ENCODE peak calls at places on chromosomes 4 and X, in five cellular contexts. O is GM23248, Y is HCT116, R is hepatocyte, P is PC-3. M is an unnamed sample.

GRCh38 chr4:10733486-10733885 is 48.9 kb upstream of the CLNK start:
- DNase-seq in O (no peak), Y (no peak), R (no peak), P (no peak), M (no peak)

GRCh38 chr4:149910604-149911367 is 95.1 kb upstream of the IQCM start:
- DNase-seq in O (no peak), Y (no peak), R (no peak), P (no peak), M (no peak)

GRCh38 chr4:187069398-187069797 is 345.7 kb upstream of the FAT1 start:
- DNase-seq in O (no peak), Y (no peak), R (no peak), P (no peak), M (no peak)

GRCh38 chrX:20382518-20383291 is 116.0 kb upstream of the RPS6KA3 start:
- DNase-seq in O (peak; percentile 41), Y (no peak), R (peak; percentile 27), P (peak; percentile 60), M (no peak)

GRCh38 chrX:107673933-107674479 is 45.7 kb downstream of the PRPS1 start:
- DNase-seq in O (peak; percentile 59), Y (no peak), R (peak; percentile 88), P (no peak), M (peak; percentile 84)

GRCh38 chr4:15400911-15401671 is 26.7 kb upstream of the C1QTNF7 start:
- DNase-seq in O (peak; percentile 90), Y (no peak), R (peak; percentile 13), P (peak; percentile 41), M (no peak)

GRCh38 chr4:23768541-23768940 is 121.3 kb downstream of the PPARGC1A start:
- DNase-seq in O (no peak), Y (no peak), R (no peak), P (no peak), M (no peak)

GRCh38 chr4:81032805-81033684 is 2.5 kb downstream of the BMP3 start:
- DNase-seq in O (no peak), Y (no peak), R (no peak), P (peak; percentile 77), M (peak; percentile 79)

GRCh38 chrX:54482839-54483593 is 13.0 kb downstream of the FGD1 start:
- DNase-seq in O (peak; percentile 55), Y (no peak), R (peak; percentile 23), P (no peak), M (no peak)

GRCh38 chrX:74133156-74133796 is 170.7 kb upstream of the ZCCHC13 start:
- DNase-seq in O (peak; percentile 73), Y (peak; percentile 10), R (peak; percentile 86), P (peak; percentile 76), M (peak; percentile 62)

GRCh38 chrX:70979136-70979762 is 48.4 kb upstream of the SLC7A3 start:
- DNase-seq in O (peak; percentile 66), Y (no peak), R (peak; percentile 51), P (peak; percentile 41), M (no peak)

GRCh38 chr4:161132715-161133425 is 1030.9 kb downstream of the FSTL5 start:
- DNase-seq in O (no peak), Y (no peak), R (no peak), P (no peak), M (no peak)

GRCh38 chr4:161134795-161135194 is 1029.0 kb downstream of the FSTL5 start:
- DNase-seq in O (no peak), Y (no peak), R (no peak), P (no peak), M (no peak)

GRCh38 chr4:161133877-161134276 is 1029.9 kb downstream of the FSTL5 start:
- DNase-seq in O (no peak), Y (no peak), R (no peak), P (no peak), M (no peak)
- H3K9me2 ChIP-seq in O (no peaks in the 10 kb centered on the region), Y (no peaks in the 10 kb centered on the region), R (no peaks in the 10 kb centered on the region), P (no peaks in the 10 kb centered on the region), M (no peaks in the 10 kb centered on the region)

GRCh38 chr4:77367638-77368037 is 210.6 kb downstream of the CCNG2 start:
- DNase-seq in O (no peak), Y (no peak), R (no peak), P (no peak), M (peak; percentile 30)
- H3K9me2 ChIP-seq in O (no peaks in the 10 kb centered on the region), Y (no peaks in the 10 kb centered on the region), R (no peaks in the 10 kb centered on the region), P (no peaks in the 10 kb centered on the region), M (no peaks in the 10 kb centered on the region)

GRCh38 chr4:183760326-183760725 is 101.2 kb downstream of the TRAPPC11 start:
- DNase-seq in O (no peak), Y (no peak), R (peak; percentile 36), P (peak; percentile 74), M (no peak)

GRCh38 chr4:183766140-183766539 is 107.0 kb downstream of the TRAPPC11 start:
- DNase-seq in O (no peak), Y (no peak), R (no peak), P (no peak), M (no peak)

GRCh38 chr4:183763990-183764754 is 105.1 kb downstream of the TRAPPC11 start:
- DNase-seq in O (no peak), Y (no peak), R (no peak), P (no peak), M (no peak)

GRCh38 chr4:183770900-183771299 is 111.8 kb downstream of the TRAPPC11 start:
- DNase-seq in O (no peak), Y (no peak), R (no peak), P (no peak), M (no peak)

DNA sequence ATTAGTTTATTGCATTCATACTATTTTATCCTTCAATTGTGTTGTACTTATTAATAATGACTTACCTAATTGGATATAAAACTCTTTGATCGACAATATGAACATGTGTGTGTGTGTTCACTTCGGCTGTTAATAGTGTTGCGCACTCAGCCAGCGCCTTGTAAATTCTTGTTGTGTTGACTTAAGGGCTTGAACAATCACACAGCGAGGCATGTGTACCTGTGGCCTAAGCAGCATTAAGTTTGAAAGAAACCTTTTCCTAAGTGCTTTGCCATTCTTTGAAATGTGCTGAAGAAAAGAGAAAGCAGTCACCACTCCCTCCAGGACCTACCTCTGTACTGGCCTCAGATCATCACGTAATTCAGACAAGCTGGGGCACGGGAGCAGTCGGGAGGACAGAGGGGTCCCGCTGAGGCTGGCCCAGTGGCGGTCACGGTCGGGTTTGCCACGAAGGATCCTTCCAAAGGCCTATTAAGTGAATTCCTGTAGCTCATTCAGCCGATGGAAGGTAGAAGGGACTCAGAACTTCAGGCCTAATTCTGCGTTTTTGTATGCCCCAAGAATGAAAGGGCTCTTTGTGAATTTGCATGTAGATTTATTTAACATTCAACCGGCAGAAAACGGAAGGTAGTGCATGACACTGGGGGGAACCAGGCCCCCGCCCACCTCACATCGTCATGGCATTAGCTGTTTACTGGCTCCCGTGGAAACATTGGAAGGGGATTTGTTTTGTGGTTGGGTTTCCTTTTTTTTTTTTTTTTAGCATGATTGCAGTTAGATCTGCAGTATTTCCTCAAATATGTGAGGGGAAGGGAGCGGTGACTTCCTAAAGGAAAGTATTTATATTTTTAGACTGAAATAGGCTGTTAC is 106.3 kb downstream of the TRAPPC11 start:
- DNase-seq in O (no peak), Y (no peak), R (peak; percentile 38), P (no peak), M (no peak)
- H3K9me2 ChIP-seq in O (no peaks in the 10 kb centered on the region), Y (no peaks in the 10 kb centered on the region), R (no peaks in the 10 kb centered on the region), P (no peaks in the 10 kb centered on the region), M (no peaks in the 10 kb centered on the region)

GRCh38 chrX:139931646-139932076 is 1.2 kb downstream of the ATP11C start:
- DNase-seq in O (no peak), Y (no peak), R (no peak), P (no peak), M (no peak)
- H3K9me2 ChIP-seq in O (no peaks in the 10 kb centered on the region), Y (no peaks in the 10 kb centered on the region), R (no peaks in the 10 kb centered on the region), P (no peaks in the 10 kb centered on the region), M (no peaks in the 10 kb centered on the region)